ENCODE peak calls at places on chromosomes 12 and 14, in ten cellular contexts. R is GM12865, J is lower lobe of right lung, A is heart right ventricle, I is AG04449, M is left ventricle myocardium inferior, G is HepG2, U is esophagus squamous epithelium, Y is fibroblast of lung, T is Peyer's patch. L is an unnamed sample.

GRCh38 chr12:4288296-4289019 is 14.9 kb downstream of the CCND2 start:
- DNase-seq in A (no peak), J (no peak), U (no peak), M (no peak), R (no peak), G (no peak), T (no peak), Y (no peak), I (no peak), L (no peak)

GRCh38 chr14:23447634-23448353 is 12.3 kb upstream of the MYH7 start:
- DNase-seq in G (peak; percentile 50), A (no peak), I (no peak), U (no peak), T (no peak), R (no peak), M (no peak), J (no peak), Y (no peak), L (no peak)

GRCh38 chr14:60986500-60986899 is 5.5 kb downstream of the SLC38A6 start:
- DNase-seq in A (no peak), G (no peak), T (no peak), U (no peak), R (no peak), J (no peak), M (no peak), I (no peak), Y (no peak), L (no peak)

GRCh38 chr12:15818418-15818817 is 29.2 kb upstream of the EPS8 start:
- DNase-seq in M (no peak), R (no peak), J (no peak), I (no peak), U (no peak), G (no peak), T (no peak), Y (no peak), A (no peak), L (no peak)

GRCh38 chr12:9127484-9127883 is 11.8 kb upstream of the A2M start:
- DNase-seq in J (no peak), A (no peak), T (no peak), R (no peak), M (no peak), G (no peak), I (no peak), U (no peak), Y (no peak), L (no peak)

GRCh38 chr14:76376001-76376404 is at the start of gene ESRRB:
- DNase-seq in T (no peak), G (no peak), R (no peak), Y (peak; percentile 19), M (no peak), U (no peak), I (no peak), A (no peak), J (no peak), L (no peak)

GRCh38 chr14:76644875-76645518 is 116.3 kb upstream of the VASH1 start:
- DNase-seq in U (no peak), T (no peak), J (no peak), R (peak; percentile 41), M (peak; percentile 19), A (no peak), Y (peak; percentile 14), I (no peak), G (peak; percentile 30), L (peak; percentile 4)

GRCh38 chr12:31508436-31509150 is 82.3 kb downstream of the DENND5B start:
- DNase-seq in Y (no peak), A (no peak), J (no peak), R (no peak), I (no peak), U (no peak), M (no peak), T (no peak), G (no peak), L (no peak)

GRCh38 chr14:102058931-102059330 is 27.9 kb downstream of the HSP90AA1 start:
- DNase-seq in I (no peak), A (no peak), T (no peak), G (no peak), M (no peak), Y (no peak), J (no peak), U (no peak), R (no peak), L (no peak)

GRCh38 chr14:102058146-102058545 is 28.7 kb downstream of the HSP90AA1 start:
- DNase-seq in U (no peak), M (no peak), G (no peak), Y (peak; percentile 25), I (no peak), R (no peak), A (no peak), T (no peak), J (no peak), L (no peak)

GRCh38 chr14:102063808-102064429 is 22.9 kb downstream of the HSP90AA1 start:
- DNase-seq in G (no peak), M (no peak), T (no peak), J (no peak), A (no peak), Y (no peak), U (no peak), R (no peak), I (no peak), L (no peak)

GRCh38 chr14:102066041-102066451 is 20.8 kb downstream of the HSP90AA1 start:
- DNase-seq in A (no peak), M (no peak), U (no peak), G (no peak), Y (no peak), R (no peak), J (no peak), T (no peak), I (no peak), L (no peak)

GRCh38 chr14:102063092-102063807 is 23.6 kb downstream of the HSP90AA1 start:
- DNase-seq in G (peak; percentile 83), A (peak; percentile 89), M (peak; percentile 86), I (peak; percentile 54), J (peak; percentile 88), Y (peak; percentile 85), T (peak; percentile 74), U (peak; percentile 18), R (peak; percentile 81), L (peak; percentile 82)
- TF ChIP-seq CTCF in G (peak; percentile 57), A (peak; percentile 63), M (peak; percentile 69), I (peak; percentile 55), J (peak; percentile 38), Y (peak; percentile 56), T (peak; percentile 50), U (peak; percentile 37), R (no peak), L (peak; percentile 45)

DNA sequence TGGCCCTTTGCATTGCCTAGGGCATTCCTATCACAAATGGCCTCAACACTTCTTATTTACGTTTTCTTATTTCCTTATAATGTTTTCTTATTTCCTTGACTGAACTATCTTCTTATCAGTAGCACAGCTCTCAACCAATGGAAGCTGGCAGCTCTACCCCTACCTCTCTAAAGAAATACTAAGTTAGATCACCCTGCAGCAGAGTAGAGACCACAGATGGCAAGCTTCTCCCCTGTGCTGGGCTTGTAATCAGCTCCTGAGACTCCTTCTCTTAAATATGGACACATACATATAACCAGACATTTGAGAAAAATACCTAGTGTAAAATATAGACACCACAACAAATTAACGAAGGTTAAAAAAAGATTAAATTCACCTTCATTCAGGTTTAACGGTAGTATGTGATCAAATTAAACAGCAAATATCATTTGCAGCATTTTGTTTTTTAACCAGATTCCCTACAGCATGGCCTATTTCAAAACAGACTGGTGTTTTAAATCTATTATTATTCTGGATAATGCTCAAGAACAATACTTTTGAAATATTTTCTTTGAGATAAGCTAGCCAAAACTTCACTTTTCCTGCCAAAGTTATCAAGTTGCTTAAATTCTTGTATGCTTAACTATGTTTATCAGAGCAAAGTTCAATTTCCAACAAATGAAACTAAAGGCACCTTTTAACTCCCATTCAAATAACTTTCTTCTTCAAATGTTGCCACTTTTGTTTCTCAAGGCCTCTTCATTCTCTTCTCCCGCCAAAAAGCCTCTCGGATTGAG is 54.3 kb downstream of the SLC41A2 start:
- DNase-seq in I (no peak), J (no peak), Y (peak; percentile 82), A (no peak), G (peak; percentile 41), R (no peak), U (no peak), M (no peak), T (no peak), L (peak; percentile 63)
- H3K4me3 ChIP-seq in I (no peak overlapping the region), J (no peak overlapping the region), Y (no peak overlapping the region), A (no peak overlapping the region), G (no peak overlapping the region), R (no peak overlapping the region), U (no peak overlapping the region), M (no peak overlapping the region), T (no peak overlapping the region), L (no peak overlapping the region)

GRCh38 chr12:107081778-107082177 is 11.6 kb downstream of the CRY1 start:
- DNase-seq in U (no peak), A (no peak), J (no peak), M (no peak), R (no peak), I (no peak), T (no peak), G (no peak), Y (no peak), L (no peak)

DNA sequence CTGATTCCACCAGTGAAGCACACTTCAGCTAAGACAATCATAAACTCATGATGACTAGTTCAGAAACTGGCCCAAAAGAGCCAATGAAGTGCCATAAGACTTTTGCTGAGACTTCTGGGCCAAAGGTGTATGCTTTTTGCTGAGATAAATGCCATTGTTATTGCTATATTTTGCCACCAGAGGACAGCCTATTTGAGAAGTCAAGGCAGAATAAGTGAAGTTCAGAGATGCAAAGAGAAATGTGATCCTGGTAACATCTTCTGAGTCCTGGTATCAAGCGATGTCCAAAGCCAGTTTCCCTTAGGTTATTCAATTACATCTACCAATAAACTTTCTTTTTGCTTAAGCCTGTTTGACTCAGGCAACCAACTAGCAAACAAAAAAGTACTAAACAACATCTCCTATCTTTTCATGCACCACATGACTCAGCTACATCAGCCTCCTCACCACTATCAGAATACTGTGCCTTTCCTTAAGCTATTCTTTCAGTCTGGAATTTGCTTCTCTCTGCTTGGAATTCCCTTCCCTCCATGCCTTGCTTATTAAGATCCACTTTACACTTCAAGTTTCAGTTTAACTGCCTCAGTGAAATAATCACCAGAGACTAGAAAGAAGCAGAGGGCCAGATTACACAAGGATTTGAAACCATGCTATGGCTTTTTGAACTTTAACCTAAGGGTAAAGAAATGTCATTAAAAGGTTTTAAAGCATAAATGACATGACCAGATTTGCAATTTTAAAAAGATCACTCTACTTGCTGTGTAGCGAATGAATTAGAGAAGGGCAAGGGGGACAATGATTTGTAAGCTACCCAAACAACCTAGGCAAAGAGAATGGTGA is 14.0 kb downstream of the CRY1 start:
- DNase-seq in Y (peak; percentile 58), U (no peak), T (no peak), G (peak; percentile 24), I (no peak), A (no peak), J (no peak), M (no peak), R (peak; percentile 37), L (peak; percentile 16)
- TF ChIP-seq CTCF in Y (peak; percentile 63), U (peak; percentile 42), T (peak; percentile 56), G (peak; percentile 32), I (peak; percentile 42), A (peak; percentile 10), J (peak; percentile 41), M (peak; percentile 44), R (peak; percentile 52), L (peak; percentile 65)

DNA sequence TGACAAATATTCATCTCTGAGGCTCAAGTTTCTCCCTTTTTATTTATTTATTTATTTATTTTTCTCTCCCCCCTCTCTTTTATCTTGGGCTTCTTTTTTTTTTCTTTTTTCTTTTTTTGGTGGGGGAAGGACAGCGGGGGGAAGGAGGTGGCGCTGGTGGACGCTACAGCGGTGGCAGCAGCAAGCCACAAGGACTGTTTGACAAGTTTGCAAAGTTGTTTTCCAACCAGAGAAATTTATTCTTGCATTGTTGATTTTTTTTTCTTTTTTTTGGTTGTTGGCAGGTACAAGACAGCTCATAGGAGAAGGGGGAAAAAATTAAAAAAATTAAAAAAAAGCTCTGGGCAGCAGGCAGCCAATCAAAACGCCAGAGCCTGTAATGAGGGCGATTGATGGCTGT is 36.4 kb downstream of the BCL11B start:
- DNase-seq in R (no peak), U (no peak), J (no peak), A (no peak), M (no peak), T (no peak), I (no peak), Y (no peak), G (no peak), L (no peak)
- H3K4me3 ChIP-seq in R (no peak overlapping the region), U (no peak overlapping the region), J (no peak overlapping the region), A (no peak overlapping the region), M (no peak overlapping the region), T (no peak overlapping the region), I (no peak overlapping the region), Y (no peak overlapping the region), G (no peak overlapping the region), L (no peak overlapping the region)

L was measured in astrocyte of the cerebellum.